ENCODE peak calls at places on chromosome X, in six cellular contexts. F is astrocyte, R is fibroblast of lung, H is PC-9, N is cardiac muscle cell, U is spleen. C is an unnamed sample. For H3K27me3, the result is how much of the 10 kb centered on the place peaks cover.

GRCh38 chrX:107674480-107675364 is 46.4 kb downstream of the PRPS1 start:
- DNase-seq in F (peak), R (peak), H (peak), N (peak), U (peak), C (peak)

GRCh38 chrX:68980906-68981616 is 152.2 kb downstream of the EFNB1 start:
- DNase-seq in F (no peak), R (no peak), H (no peak), N (no peak), U (no peak), C (no peak)

GRCh38 chrX:106007815-106008214 is 30.7 kb downstream of the SERPINA7 start:
- DNase-seq in F (no peak), R (no peak), H (no peak), N (no peak), U (no peak), C (no peak)

GRCh38 chrX:138946941-138947340 is 235.4 kb upstream of the FGF13 start:
- DNase-seq in F (peak), R (peak), H (no peak), N (no peak), U (no peak), C (no peak)

GRCh38 chrX:43166874-43167273 is 388.9 kb upstream of the PPP1R2C start:
- DNase-seq in F (no peak), R (no peak), H (no peak), N (no peak), U (no peak), C (no peak)

GRCh38 chrX:118420462-118420861 is 74.6 kb downstream of the WDR44 start:
- DNase-seq in F (peak), R (peak), H (no peak), N (peak), U (no peak), C (no peak)

GRCh38 chrX:119887721-119888425 is 7.8 kb upstream of the AKAP14 start:
- DNase-seq in F (peak), R (peak), H (peak), N (peak), U (peak), C (peak)

GRCh38 chrX:20438871-20439526 is 172.3 kb upstream of the RPS6KA3 start:
- DNase-seq in F (no peak), R (no peak), H (no peak), N (no peak), U (no peak), C (no peak)

GRCh38 chrX:19772759-19773623 is 114.4 kb downstream of the SH3KBP1 start:
- DNase-seq in F (no peak), R (no peak), H (no peak), N (no peak), U (no peak), C (no peak)

GRCh38 chrX:84205276-84205675 is 17.3 kb upstream of the RPS6KA6 start:
- DNase-seq in F (no peak), R (no peak), H (no peak), N (no peak), U (no peak), C (no peak)

GRCh38 chrX:6708041-6708440 is 173.1 kb upstream of the VCX3A start:
- DNase-seq in F (no peak), R (peak), H (peak), N (no peak), U (no peak), C (no peak)

GRCh38 chrX:104707572-104707971 is 141.6 kb downstream of the IL1RAPL2 start:
- DNase-seq in F (no peak), R (peak), H (no peak), N (no peak), U (no peak), C (no peak)

GRCh38 chrX:10246846-10247245 is 90.1 kb downstream of the CLCN4 start:
- DNase-seq in F (no peak), R (no peak), H (no peak), N (no peak), U (no peak), C (peak)

GRCh38 chrX:138298268-138298667 is 413.2 kb downstream of the FGF13 start:
- DNase-seq in F (no peak), R (no peak), H (no peak), N (no peak), U (no peak), C (no peak)

GRCh38 chrX:139382529-139382928 is 148.0 kb upstream of the F9 start:
- DNase-seq in F (no peak), R (no peak), H (no peak), N (no peak), U (no peak), C (no peak)

GRCh38 chrX:19698125-19698524 is 182.8 kb upstream of the MAP3K15 start:
- DNase-seq in F (peak), R (peak), H (no peak), N (peak), U (no peak), C (peak)

GRCh38 chrX:106957856-106958255 is 37.7 kb downstream of the CLDN2 start:
- DNase-seq in F (no peak), R (no peak), H (no peak), N (no peak), U (no peak), C (no peak)

GRCh38 chrX:16712825-16713155 is 321 bp upstream of the CTPS2 start:
- DNase-seq in F (peak), R (peak), H (no peak), N (no peak), U (no peak), C (no peak)

GRCh38 chrX:44462851-44463250 is 79.8 kb downstream of the FUNDC1 start:
- DNase-seq in F (peak), R (peak), H (no peak), N (no peak), U (no peak), C (no peak)

GRCh38 chrX:124194209-124194608 is 138.3 kb upstream of the TEX13D start:
- DNase-seq in F (no peak), R (no peak), H (no peak), N (peak), U (no peak), C (no peak)

GRCh38 chrX:36856849-36857248 is 151.3 kb upstream of the FAM47C start:
- DNase-seq in F (no peak), R (no peak), H (no peak), N (peak), U (no peak), C (no peak)

GRCh38 chrX:26373829-26374228 is 157.9 kb downstream of the MAGEB5 start:
- DNase-seq in F (no peak), R (no peak), H (no peak), N (no peak), U (no peak), C (no peak)

GRCh38 chrX:46649421-46650260 is 76.1 kb downstream of the CHST7 start:
- DNase-seq in F (no peak), R (no peak), H (no peak), N (peak), U (no peak), C (peak)

GRCh38 chrX:68942797-68943196 is 114.0 kb downstream of the EFNB1 start:
- DNase-seq in F (no peak), R (no peak), H (no peak), N (no peak), U (no peak), C (no peak)

GRCh38 chrX:45154462-45154861 is 46.2 kb downstream of the DIPK2B start:
- DNase-seq in F (no peak), R (no peak), H (no peak), N (no peak), U (no peak), C (no peak)

GRCh38 chrX:38600089-38600755 is 38.9 kb downstream of the TSPAN7 start:
- DNase-seq in F (no peak), R (no peak), H (no peak), N (no peak), U (no peak), C (no peak)

GRCh38 chrX:154399527-154400368 is 1.6 kb downstream of the RPL10 start:
- DNase-seq in F (no peak), R (no peak), H (no peak), N (peak), U (no peak), C (no peak)

GRCh38 chrX:96619588-96619987 is 65.1 kb upstream of the DIAPH2 start:
- DNase-seq in F (peak), R (peak), H (no peak), N (peak), U (no peak), C (no peak)

GRCh38 chrX:22165732-22166457 is 106.8 kb upstream of the CBLL2 start:
- DNase-seq in F (peak), R (peak), H (peak), N (peak), U (no peak), C (no peak)

GRCh38 chrX:78384486-78384885 is 57.1 kb upstream of the CYSLTR1 start:
- DNase-seq in F (no peak), R (no peak), H (no peak), N (no peak), U (no peak), C (no peak)

GRCh38 chrX:71514367-71515038 is 18.4 kb upstream of the OGT start:
- DNase-seq in F (no peak), R (no peak), H (no peak), N (no peak), U (no peak), C (no peak)

GRCh38 chrX:151019837-151020236 is 36.7 kb downstream of the HMGB3 start:
- DNase-seq in F (no peak), R (peak), H (no peak), N (peak), U (no peak), C (no peak)

GRCh38 chrX:154375156-154375504 is 696 bp upstream of the FLNA start:
- DNase-seq in F (no peak), R (no peak), H (no peak), N (no peak), U (no peak), C (no peak)

GRCh38 chrX:68403060-68403459 is 30.2 kb downstream of the OPHN1 start:
- DNase-seq in F (no peak), R (no peak), H (no peak), N (no peak), U (no peak), C (no peak)

GRCh38 chrX:85024044-85024443 is 20.4 kb downstream of the APOOL start:
- DNase-seq in F (peak), R (peak), H (no peak), N (peak), U (no peak), C (no peak)

GRCh38 chrX:72269671-72270251 is 7.3 kb downstream of the RPS4X start:
- DNase-seq in F (peak), R (peak), H (no peak), N (peak), U (no peak), C (no peak)

GRCh38 chrX:110341189-110342035 is 17.2 kb upstream of the RTL9 start:
- DNase-seq in F (peak), R (peak), H (peak), N (peak), U (no peak), C (no peak)

GRCh38 chrX:77448170-77448569 is 981 bp downstream of the FGF16 start:
- DNase-seq in F (no peak), R (no peak), H (no peak), N (no peak), U (no peak), C (no peak)

GRCh38 chrX:133249659-133250058 is 31.5 kb upstream of the TFDP3 start:
- DNase-seq in F (no peak), R (peak), H (no peak), N (peak), U (no peak), C (no peak)

GRCh38 chrX:133254666-133255065 is 36.5 kb upstream of the TFDP3 start:
- DNase-seq in F (peak), R (peak), H (peak), N (no peak), U (no peak), C (no peak)

GRCh38 chrX:133246921-133247320 is 28.8 kb upstream of the TFDP3 start:
- DNase-seq in F (no peak), R (no peak), H (no peak), N (no peak), U (no peak), C (no peak)

GRCh38 chrX:133248177-133248576 is 30.0 kb upstream of the TFDP3 start:
- DNase-seq in F (no peak), R (no peak), H (no peak), N (no peak), U (no peak), C (no peak)

DNA sequence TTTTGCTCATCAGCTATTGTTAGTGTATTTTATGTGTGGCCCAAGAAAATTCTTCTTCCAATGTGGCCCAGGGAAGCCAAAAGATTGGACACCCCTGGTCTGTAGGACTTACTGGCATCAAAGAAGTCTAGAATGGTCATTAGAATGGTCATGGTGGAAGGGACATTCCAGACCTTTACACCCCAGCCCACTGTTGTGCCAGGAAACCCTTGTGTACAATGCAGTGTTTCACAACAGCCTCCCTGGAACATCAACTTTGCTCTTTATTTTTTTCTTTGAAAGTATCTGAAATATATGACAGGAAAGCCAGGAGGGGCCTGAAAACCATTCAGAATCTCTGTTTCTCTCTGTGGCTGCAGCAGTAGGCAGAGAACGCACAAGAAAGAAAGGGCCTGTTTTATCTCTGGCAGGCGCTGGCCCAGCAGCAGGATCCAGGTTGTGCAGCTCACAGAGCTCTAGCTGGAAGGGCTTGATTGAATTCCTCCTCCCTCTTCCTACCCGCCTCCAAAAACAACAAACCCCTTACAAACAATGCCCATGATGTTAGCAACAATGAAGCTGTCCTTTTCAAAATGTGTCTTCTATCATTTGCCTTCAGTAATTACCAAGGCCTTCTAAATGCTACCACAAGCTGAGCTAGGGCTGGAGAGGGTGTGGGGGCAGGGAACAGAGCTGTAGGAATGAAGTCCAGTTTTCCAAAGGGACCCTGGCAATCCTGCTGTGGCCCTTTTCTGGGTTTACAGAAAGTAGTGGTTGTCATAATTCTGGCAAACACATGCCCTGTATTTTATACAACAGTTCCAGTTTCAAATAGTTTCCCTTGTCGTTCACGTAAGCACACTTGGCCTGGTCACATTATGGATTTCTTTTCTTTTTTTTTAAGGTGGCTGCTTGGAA is 32.3 kb upstream of the TFDP3 start:
- DNase-seq in F (no peak), R (no peak), H (no peak), N (peak), U (no peak), C (no peak)
- H3K27me3 ChIP-seq in F (under half), R (under half), H (under half), N (under half), U (under half), C (under half)

DNA sequence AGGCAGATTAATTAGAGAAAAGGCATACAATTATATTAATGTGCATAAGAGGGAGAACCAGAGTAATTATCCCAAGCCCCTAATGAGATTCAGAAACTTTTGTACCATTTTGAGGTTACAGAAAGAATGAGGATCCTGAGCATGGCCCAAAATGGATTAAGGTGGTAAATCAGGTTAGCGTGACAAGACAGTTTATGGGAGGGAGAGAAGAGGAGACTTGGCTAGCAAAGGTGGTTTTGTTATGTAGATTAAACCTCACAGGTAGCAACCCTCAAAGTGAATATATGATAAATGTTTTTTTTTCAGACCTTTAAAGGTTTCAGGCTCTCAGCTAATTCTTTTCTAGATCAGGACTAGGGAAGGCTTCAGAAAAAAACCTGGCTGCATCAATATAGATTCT is 781.8 kb downstream of the FAM133A start:
- DNase-seq in F (no peak), R (no peak), H (no peak), N (no peak), U (no peak), C (no peak)
- H3K27me3 ChIP-seq in F (under half), R (under half), H (under half), N (under half), U (under half), C (under half)

GRCh38 chrX:23331701-23332100 is 2.9 kb upstream of the PTCHD1 start:
- DNase-seq in F (no peak), R (no peak), H (no peak), N (no peak), U (no peak), C (no peak)
- H3K27me3 ChIP-seq in F (under half), R (under half), H (under half), N (half or more), U (under half), C (under half)

DNA sequence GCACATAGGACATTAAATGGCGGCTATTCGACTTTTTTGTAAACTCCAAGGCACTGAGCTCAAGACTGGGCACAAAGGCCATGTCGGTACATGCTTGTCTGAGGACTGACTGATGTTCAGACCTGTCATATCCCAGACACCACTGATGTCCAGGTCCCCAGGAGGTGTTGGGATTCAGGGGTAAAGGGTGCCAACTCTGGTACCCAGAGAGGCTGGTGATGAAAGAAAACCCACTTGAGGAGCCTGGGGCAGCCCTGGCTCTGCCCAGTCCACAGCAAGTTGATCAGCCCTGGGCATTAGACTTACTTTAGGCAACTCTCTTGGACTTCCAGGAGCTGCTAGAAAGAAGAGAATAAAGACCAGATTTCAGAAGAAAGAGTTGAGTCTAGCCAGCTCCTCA is 18.7 kb downstream of the SASH3 start:
- DNase-seq in F (no peak), R (no peak), H (no peak), N (no peak), U (no peak), C (no peak)
- H3K27me3 ChIP-seq in F (under half), R (under half), H (under half), N (under half), U (under half), C (under half)

C was measured in testis.